ENCODE peak calls at places on chromosomes 1 and 21, in five cellular contexts. One of them, this sample, is unnamed.

GRCh38 chr1:180528868-180529470 is 26.6 kb upstream of the ACBD6 start:
- DNase-seq in nephron progenitor cell: no peak
- DNase-seq in HuH-7.5: no peak
- DNase-seq in mesendoderm: no peak
- DNase-seq in body of pancreas: no peak
- DNase-seq in this sample: no peak

GRCh38 chr1:200184196-200184595 is 156.7 kb downstream of the NR5A2 start:
- DNase-seq in body of pancreas: peak
- DNase-seq in nephron progenitor cell: no peak
- DNase-seq in HuH-7.5: peak
- DNase-seq in mesendoderm: no peak
- DNase-seq in this sample: peak

GRCh38 chr21:42317826-42318746 is 2.9 kb upstream of the TFF3 start:
- DNase-seq in body of pancreas: no peak
- DNase-seq in nephron progenitor cell: no peak
- DNase-seq in mesendoderm: no peak
- DNase-seq in HuH-7.5: no peak
- DNase-seq in this sample: no peak

GRCh38 chr1:44408181-44409018 is 3.3 kb downstream of the RNF220 start:
- DNase-seq in mesendoderm: peak
- DNase-seq in HuH-7.5: peak
- DNase-seq in body of pancreas: no peak
- DNase-seq in nephron progenitor cell: peak
- DNase-seq in this sample: no peak

GRCh38 chr1:245026252-245026651 is 128.5 kb upstream of the KIF26B start:
- DNase-seq in HuH-7.5: no peak
- DNase-seq in nephron progenitor cell: no peak
- DNase-seq in mesendoderm: no peak
- DNase-seq in body of pancreas: no peak
- DNase-seq in this sample: no peak

GRCh38 chr1:107949467-107950253 is 15.3 kb downstream of the VAV3 start:
- DNase-seq in body of pancreas: no peak
- DNase-seq in HuH-7.5: no peak
- DNase-seq in mesendoderm: no peak
- DNase-seq in nephron progenitor cell: no peak
- DNase-seq in this sample: no peak

GRCh38 chr1:53732912-53733317 is 6.0 kb downstream of the GLIS1 start:
- DNase-seq in mesendoderm: no peak
- DNase-seq in body of pancreas: no peak
- DNase-seq in HuH-7.5: no peak
- DNase-seq in nephron progenitor cell: no peak
- DNase-seq in this sample: no peak

GRCh38 chr1:94247146-94248094 is 10.0 kb upstream of the ARHGAP29 start:
- DNase-seq in nephron progenitor cell: peak
- DNase-seq in mesendoderm: peak
- DNase-seq in HuH-7.5: peak
- DNase-seq in body of pancreas: peak
- DNase-seq in this sample: no peak

GRCh38 chr1:11286735-11287410 is 13.9 kb downstream of the UBIAD1 start:
- DNase-seq in HuH-7.5: no peak
- DNase-seq in nephron progenitor cell: no peak
- DNase-seq in body of pancreas: no peak
- DNase-seq in mesendoderm: peak
- DNase-seq in this sample: peak

GRCh38 chr1:172658871-172659453 is at the start of gene FASLG:
- DNase-seq in nephron progenitor cell: no peak
- DNase-seq in mesendoderm: no peak
- DNase-seq in body of pancreas: no peak
- DNase-seq in HuH-7.5: no peak
- DNase-seq in this sample: no peak

GRCh38 chr1:45172015-45172414 is 34.4 kb downstream of the ZSWIM5 start:
- DNase-seq in HuH-7.5: peak
- DNase-seq in body of pancreas: peak
- DNase-seq in mesendoderm: no peak
- DNase-seq in nephron progenitor cell: no peak
- DNase-seq in this sample: no peak

GRCh38 chr1:168726719-168727118 is 2.3 kb downstream of the DPT start:
- DNase-seq in mesendoderm: no peak
- DNase-seq in body of pancreas: no peak
- DNase-seq in HuH-7.5: no peak
- DNase-seq in nephron progenitor cell: no peak
- DNase-seq in this sample: no peak

GRCh38 chr21:34874689-34875513 is 174.2 kb downstream of the RUNX1 start:
- DNase-seq in body of pancreas: no peak
- DNase-seq in HuH-7.5: no peak
- DNase-seq in nephron progenitor cell: peak
- DNase-seq in mesendoderm: no peak
- DNase-seq in this sample: no peak

GRCh38 chr1:25063591-25064416 is 133.7 kb upstream of the RUNX3 start:
- DNase-seq in HuH-7.5: no peak
- DNase-seq in mesendoderm: peak
- DNase-seq in nephron progenitor cell: no peak
- DNase-seq in body of pancreas: no peak
- DNase-seq in this sample: no peak

GRCh38 chr1:41483960-41484844 is at the start of gene EDN2:
- DNase-seq in mesendoderm: peak
- DNase-seq in HuH-7.5: no peak
- DNase-seq in body of pancreas: peak
- DNase-seq in nephron progenitor cell: no peak
- DNase-seq in this sample: no peak

GRCh38 chr1:47794530-47794929 is 202.7 kb downstream of the TRABD2B start:
- DNase-seq in nephron progenitor cell: no peak
- DNase-seq in body of pancreas: no peak
- DNase-seq in HuH-7.5: no peak
- DNase-seq in mesendoderm: no peak
- DNase-seq in this sample: no peak

GRCh38 chr1:165949335-165950130 is 122.1 kb downstream of the UCK2 start:
- DNase-seq in mesendoderm: peak
- DNase-seq in HuH-7.5: no peak
- DNase-seq in nephron progenitor cell: peak
- DNase-seq in body of pancreas: no peak
- DNase-seq in this sample: no peak

GRCh38 chr1:171754971-171755370 is 13.1 kb upstream of the VAMP4 start:
- DNase-seq in body of pancreas: no peak
- DNase-seq in nephron progenitor cell: no peak
- DNase-seq in mesendoderm: no peak
- DNase-seq in HuH-7.5: no peak
- DNase-seq in this sample: no peak

GRCh38 chr1:91610102-91610501 is 109.5 kb downstream of the CDC7 start:
- DNase-seq in nephron progenitor cell: no peak
- DNase-seq in HuH-7.5: no peak
- DNase-seq in body of pancreas: no peak
- DNase-seq in mesendoderm: no peak
- DNase-seq in this sample: no peak

GRCh38 chr1:147388969-147389368 is 146.5 kb downstream of the CHD1L start:
- DNase-seq in nephron progenitor cell: no peak
- DNase-seq in HuH-7.5: no peak
- DNase-seq in mesendoderm: no peak
- DNase-seq in body of pancreas: no peak
- DNase-seq in this sample: no peak

GRCh38 chr1:112887599-112888303 is 68.2 kb downstream of the SLC16A1 start:
- DNase-seq in body of pancreas: no peak
- DNase-seq in nephron progenitor cell: no peak
- DNase-seq in mesendoderm: no peak
- DNase-seq in HuH-7.5: no peak
- DNase-seq in this sample: no peak

GRCh38 chr1:182351790-182352364 is 39.7 kb downstream of the GLUL start:
- DNase-seq in body of pancreas: no peak
- DNase-seq in mesendoderm: no peak
- DNase-seq in nephron progenitor cell: no peak
- DNase-seq in HuH-7.5: no peak
- DNase-seq in this sample: no peak

GRCh38 chr1:200165493-200166220 is 138.1 kb downstream of the NR5A2 start:
- DNase-seq in body of pancreas: no peak
- DNase-seq in mesendoderm: no peak
- DNase-seq in HuH-7.5: no peak
- DNase-seq in nephron progenitor cell: no peak
- DNase-seq in this sample: no peak

GRCh38 chr1:118949317-118949716 is 38.8 kb downstream of the TBX15 start:
- DNase-seq in nephron progenitor cell: no peak
- DNase-seq in mesendoderm: no peak
- DNase-seq in HuH-7.5: no peak
- DNase-seq in body of pancreas: no peak
- DNase-seq in this sample: no peak

GRCh38 chr21:30740462-30740861 is 6.6 kb downstream of the KRTAP21-2 start:
- DNase-seq in nephron progenitor cell: no peak
- DNase-seq in body of pancreas: no peak
- DNase-seq in mesendoderm: no peak
- DNase-seq in HuH-7.5: no peak
- DNase-seq in this sample: no peak

GRCh38 chr1:61092643-61093042 is 10.3 kb downstream of the NFIA start:
- DNase-seq in body of pancreas: no peak
- DNase-seq in mesendoderm: no peak
- DNase-seq in nephron progenitor cell: no peak
- DNase-seq in HuH-7.5: no peak
- DNase-seq in this sample: no peak

GRCh38 chr1:228838717-228839500 is 103.6 kb downstream of the RHOU start:
- DNase-seq in nephron progenitor cell: no peak
- DNase-seq in HuH-7.5: no peak
- DNase-seq in body of pancreas: no peak
- DNase-seq in mesendoderm: no peak
- DNase-seq in this sample: no peak

GRCh38 chr1:89125571-89126233 is at the start of gene GBP2:
- DNase-seq in body of pancreas: no peak
- DNase-seq in nephron progenitor cell: no peak
- DNase-seq in mesendoderm: peak
- DNase-seq in HuH-7.5: peak
- DNase-seq in this sample: peak

GRCh38 chr1:207336559-207337467 is 15.3 kb downstream of the CD55 start:
- DNase-seq in HuH-7.5: no peak
- DNase-seq in nephron progenitor cell: no peak
- DNase-seq in mesendoderm: no peak
- DNase-seq in body of pancreas: no peak
- DNase-seq in this sample: no peak

GRCh38 chr21:20443558-20444155 is 554.6 kb upstream of the NCAM2 start:
- DNase-seq in body of pancreas: no peak
- DNase-seq in HuH-7.5: peak
- DNase-seq in nephron progenitor cell: peak
- DNase-seq in mesendoderm: peak
- DNase-seq in this sample: no peak

GRCh38 chr1:23613191-23614126 is 54.2 kb upstream of the ID3 start:
- DNase-seq in body of pancreas: no peak
- DNase-seq in mesendoderm: no peak
- DNase-seq in nephron progenitor cell: no peak
- DNase-seq in HuH-7.5: no peak
- DNase-seq in this sample: no peak

GRCh38 chr1:154350383-154350782 is 25.1 kb downstream of the ATP8B2 start:
- DNase-seq in nephron progenitor cell: no peak
- DNase-seq in body of pancreas: no peak
- DNase-seq in HuH-7.5: no peak
- DNase-seq in mesendoderm: no peak
- DNase-seq in this sample: no peak

GRCh38 chr1:2274231-2274967 is 46.3 kb downstream of the SKI start:
- DNase-seq in nephron progenitor cell: no peak
- DNase-seq in body of pancreas: no peak
- DNase-seq in HuH-7.5: no peak
- DNase-seq in mesendoderm: no peak
- DNase-seq in this sample: no peak

GRCh38 chr1:35810096-35810860 is 2.5 kb downstream of the AGO4 start:
- DNase-seq in nephron progenitor cell: no peak
- DNase-seq in mesendoderm: peak
- DNase-seq in HuH-7.5: no peak
- DNase-seq in body of pancreas: no peak
- DNase-seq in this sample: no peak

GRCh38 chr1:199453731-199454130 is 573.8 kb upstream of the NR5A2 start:
- DNase-seq in nephron progenitor cell: no peak
- DNase-seq in body of pancreas: no peak
- DNase-seq in mesendoderm: no peak
- DNase-seq in HuH-7.5: no peak
- DNase-seq in this sample: no peak

This sample was measured in globus pallidus.